ENCODE peak calls at places on chromosome 2, in four cellular contexts. W, U, P and O are unnamed samples.
A peak's percentile ranks its signal among the peaks of the same experiment; 100 is the strongest.

GRCh38 chr2:137969418-137969765 is 5.1 kb downstream of the HNMT start:
- DNase-seq in W (no peak), U (no peak), P (no peak), O (no peak)

GRCh38 chr2:9967053-9967775 is 15.7 kb downstream of the GRHL1 start:
- DNase-seq in W (no peak), U (no peak), P (no peak), O (no peak)

GRCh38 chr2:38863061-38863695 is 12.6 kb downstream of the DHX57 start:
- DNase-seq in W (no peak), U (no peak), P (no peak), O (no peak)

GRCh38 chr2:157182204-157182709 is 75.2 kb upstream of the GALNT5 start:
- DNase-seq in W (no peak), U (no peak), P (no peak), O (no peak)

GRCh38 chr2:215685218-215685962 is 249.5 kb upstream of the FN1 start:
- DNase-seq in W (no peak), U (no peak), P (no peak), O (no peak)

GRCh38 chr2:46116616-46117015 is 180.6 kb upstream of the EPAS1 start:
- DNase-seq in W (no peak), U (no peak), P (no peak), O (no peak)

GRCh38 chr2:16226942-16227664 is 286.8 kb downstream of the MYCN start:
- DNase-seq in W (no peak), U (no peak), P (no peak), O (no peak)

GRCh38 chr2:112582314-112582746 is 2.1 kb upstream of the CHCHD5 start:
- DNase-seq in W (peak; percentile 24), U (peak; percentile 60), P (no peak), O (no peak)

GRCh38 chr2:204154863-204155262 is 218.3 kb downstream of the ICOS start:
- DNase-seq in W (no peak), U (no peak), P (no peak), O (no peak)

GRCh38 chr2:119234021-119235019 is 10.7 kb downstream of the STEAP3 start:
- DNase-seq in W (no peak), U (peak; percentile 50), P (no peak), O (no peak)
- H3K4me3 ChIP-seq in W (no peak overlapping the region), U (no peak overlapping the region), P (no peak overlapping the region), O (no peak overlapping the region)

DNA sequence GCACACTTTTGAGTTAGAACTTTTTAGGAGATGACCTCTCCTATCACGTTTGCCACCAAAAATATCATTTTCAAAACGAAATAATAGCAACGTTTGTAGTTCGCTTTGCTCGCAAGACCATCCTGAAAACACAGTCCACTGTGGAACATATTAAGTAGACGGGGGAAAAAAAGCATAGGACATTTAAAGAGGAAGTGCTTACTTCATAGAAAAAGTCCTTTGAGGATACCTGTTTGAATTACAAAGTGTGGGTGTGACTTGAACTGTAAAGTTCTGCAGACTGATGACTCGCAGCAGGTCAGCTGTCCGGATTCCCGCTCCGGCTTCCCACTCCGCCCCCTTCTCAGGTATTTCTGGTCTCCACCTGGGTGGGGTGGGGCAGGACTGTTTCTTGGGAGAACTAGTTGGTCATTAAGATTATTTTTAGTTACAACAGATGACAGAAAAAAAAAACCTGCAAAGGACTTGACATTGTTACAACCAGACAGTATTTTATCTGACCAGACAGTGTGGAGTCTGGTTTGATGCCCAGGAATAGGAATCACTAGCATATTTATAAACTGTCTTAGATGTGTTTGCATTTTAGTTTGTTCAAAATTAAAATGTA is 13.3 kb downstream of the CNOT11 start:
- DNase-seq in W (no peak), U (no peak), P (no peak), O (peak; percentile 52)
- H3K4me1 ChIP-seq in W (peaks cover 14% of the 10 kb centered on the region), U (peaks cover 71% of the 10 kb centered on the region), P (no peaks in the 10 kb centered on the region), O (no peaks in the 10 kb centered on the region)

GRCh38 chr2:173574304-173574703 is 219.6 kb downstream of the CDCA7 start:
- DNase-seq in W (no peak), U (no peak), P (no peak), O (no peak)

GRCh38 chr2:173568054-173568453 is 213.4 kb downstream of the CDCA7 start:
- DNase-seq in W (peak; percentile 37), U (peak; percentile 23), P (no peak), O (no peak)

GRCh38 chr2:173571887-173572680 is 217.4 kb downstream of the CDCA7 start:
- DNase-seq in W (no peak), U (no peak), P (no peak), O (no peak)

GRCh38 chr2:173572848-173573247 is 218.2 kb downstream of the CDCA7 start:
- DNase-seq in W (no peak), U (no peak), P (no peak), O (no peak)

DNA sequence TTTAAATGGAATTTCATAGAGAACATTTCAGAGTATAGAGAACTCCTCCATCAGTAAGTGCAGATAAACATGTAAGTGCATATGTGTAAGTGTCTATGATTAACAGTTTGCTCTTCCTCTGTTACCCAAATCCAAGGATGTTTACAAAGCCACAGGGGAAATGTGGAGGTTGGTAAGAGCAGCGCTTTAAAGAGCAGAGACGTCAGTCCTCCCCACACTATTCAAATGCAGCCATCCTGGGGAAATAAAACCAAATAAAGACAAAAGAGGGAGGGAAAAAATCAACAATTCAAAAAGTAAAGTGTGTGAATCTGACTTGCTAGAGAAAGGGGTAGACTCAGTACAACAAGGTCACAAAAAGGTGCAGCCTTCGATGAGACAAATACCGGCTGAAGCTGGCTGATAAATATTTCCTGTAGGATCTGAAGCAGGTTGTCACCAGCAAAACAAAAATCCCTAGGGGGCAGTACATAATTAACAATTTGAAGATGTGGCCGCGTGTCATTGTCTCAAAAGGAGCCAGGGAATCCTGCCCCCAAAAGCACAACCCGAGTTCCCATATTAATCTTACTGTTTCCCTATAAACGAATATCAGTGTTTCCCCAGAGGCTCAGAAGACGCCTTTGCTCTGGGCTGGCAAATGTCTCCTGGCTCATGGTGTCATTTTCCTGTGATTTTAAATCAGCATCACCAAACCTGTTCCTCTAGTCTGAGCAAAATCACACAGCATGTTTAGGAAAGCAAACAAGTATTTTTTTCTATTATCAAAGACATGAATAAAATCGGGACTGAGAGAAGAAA is 216.5 kb downstream of the CDCA7 start:
- DNase-seq in W (peak; percentile 24), U (peak; percentile 26), P (no peak), O (no peak)
- H3K4me3 ChIP-seq in W (no peak overlapping the region), U (no peak overlapping the region), P (no peak overlapping the region), O (no peak overlapping the region)

GRCh38 chr2:226524381-226524843 is 275.2 kb downstream of the IRS1 start:
- DNase-seq in W (no peak), U (peak; percentile 39), P (no peak), O (no peak)
- H3K4me1 ChIP-seq in W (no peaks in the 10 kb centered on the region), U (peaks cover 9% of the 10 kb centered on the region), P (no peaks in the 10 kb centered on the region), O (no peaks in the 10 kb centered on the region)

DNA sequence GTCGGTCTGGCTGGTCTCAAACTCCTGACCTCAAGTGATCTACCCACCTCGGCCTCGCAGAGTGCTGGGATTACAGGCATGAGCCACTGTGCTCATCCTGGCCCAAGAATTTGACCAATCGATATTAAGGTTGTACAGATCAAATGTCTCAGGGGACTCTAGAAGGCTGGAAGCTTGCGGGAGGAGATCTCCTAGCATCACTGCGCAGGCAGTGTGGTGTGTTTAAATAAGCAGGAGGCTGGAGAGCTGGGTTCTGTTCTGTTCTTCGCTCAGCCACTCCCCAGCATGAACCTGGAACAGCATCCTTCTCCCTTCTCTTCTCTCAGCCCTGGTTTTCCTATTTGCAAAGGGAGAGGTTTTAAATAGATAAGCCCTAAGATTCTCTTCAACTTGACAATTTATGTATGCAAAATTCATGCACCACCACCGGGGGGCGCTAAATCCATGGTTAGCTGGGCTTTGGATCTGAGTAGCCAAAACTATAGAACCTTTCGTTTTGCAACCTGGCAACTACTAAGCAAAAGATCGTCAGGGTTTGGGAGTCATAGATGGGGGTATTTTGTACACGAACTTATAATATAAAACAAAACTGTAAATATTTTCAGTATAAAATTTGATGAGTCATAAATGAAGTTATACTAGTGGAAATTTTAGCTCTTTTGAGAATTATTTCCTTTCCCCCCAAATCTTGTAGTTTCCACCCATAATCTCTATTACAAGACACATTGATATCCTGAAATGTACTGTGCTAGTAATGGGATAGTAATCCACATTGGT is 60.6 kb downstream of the SLC16A14 start:
- DNase-seq in W (peak; percentile 46), U (peak; percentile 65), P (peak; percentile 30), O (peak; percentile 77)
- H3K4me3 ChIP-seq in W (no peak overlapping the region), U (no peak overlapping the region), P (no peak overlapping the region), O (peak overlapping the region; percentile 6)

DNA sequence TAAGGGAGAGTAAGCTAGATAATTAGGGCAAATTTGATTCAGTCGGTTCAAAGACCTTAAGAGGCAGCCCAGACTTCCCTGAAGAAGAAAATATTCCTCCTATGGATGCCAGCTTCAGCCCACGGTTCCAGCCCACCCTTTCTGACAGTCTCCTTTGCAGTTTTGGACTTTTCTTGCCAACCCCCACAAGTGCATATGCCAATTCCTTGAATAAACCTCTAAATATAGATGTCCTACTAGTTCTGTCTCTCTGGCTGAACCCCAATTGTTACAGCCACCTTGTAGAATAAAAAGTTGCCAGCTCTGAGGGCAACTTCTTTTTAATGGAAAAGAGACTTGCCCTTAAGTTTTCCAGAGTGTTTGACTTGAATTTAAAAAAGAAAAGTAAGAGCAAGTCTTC is 111.7 kb downstream of the PID1 start:
- DNase-seq in W (no peak), U (no peak), P (no peak), O (no peak)
- H3K4me1 ChIP-seq in W (no peaks in the 10 kb centered on the region), U (peaks cover 33% of the 10 kb centered on the region), P (no peaks in the 10 kb centered on the region), O (no peaks in the 10 kb centered on the region)

GRCh38 chr2:54106631-54107454 is 8.6 kb upstream of the ACYP2 start:
- DNase-seq in W (peak; percentile 53), U (peak; percentile 73), P (peak; percentile 8), O (no peak)
- H3K4me3 ChIP-seq in W (no peak overlapping the region), U (no peak overlapping the region), P (no peak overlapping the region), O (no peak overlapping the region)